ENCODE peak calls at places on chromosomes 7 and 10, in nine cellular contexts. L is adipocyte, Z is AG04450, V is non-pigmented ciliary epithelial cell, M is fibroblast of pulmonary artery, T is GOT3, Q is AG08395, G is astrocyte, Y is HTR-8/SVneo. S is an unnamed sample.
A peak's percentile ranks its signal among the peaks of the same experiment; 100 is the strongest.

GRCh38 chr10:46328853-46329689 is 42.3 kb downstream of the ANTXRL start:
- DNase-seq in L (no peak), Z (no peak), V (no peak), M (no peak), T (no peak), Q (no peak), G (no peak), Y (no peak), S (no peak)

GRCh38 chr7:151148319-151149259 is 18.9 kb downstream of the GBX1 start:
- DNase-seq in L (no peak), Z (no peak), V (no peak), M (no peak), T (no peak), Q (no peak), G (no peak), Y (no peak), S (no peak)

GRCh38 chr7:108402865-108403264 is 53.4 kb downstream of the NRCAM start:
- DNase-seq in L (no peak), Z (no peak), V (no peak), M (peak; percentile 56), T (no peak), Q (no peak), G (peak; percentile 43), Y (no peak), S (no peak)

GRCh38 chr10:92124524-92125168 is 166.2 kb downstream of the CPEB3 start:
- DNase-seq in L (peak; percentile 75), Z (peak; percentile 67), V (peak; percentile 84), M (peak; percentile 96), T (no peak), Q (no peak), G (peak; percentile 92), Y (no peak), S (no peak)

GRCh38 chr10:822197-822596 is 109.3 kb downstream of the LARP4B start:
- DNase-seq in L (no peak), Z (no peak), V (no peak), M (no peak), T (no peak), Q (no peak), G (no peak), Y (no peak), S (no peak)

GRCh38 chr10:124117511-124117785 is 24.1 kb upstream of the CHST15 start:
- DNase-seq in L (no peak), Z (no peak), V (no peak), M (no peak), T (no peak), Q (no peak), G (no peak), Y (no peak), S (no peak)

GRCh38 chr10:32005050-32005449 is 51.2 kb downstream of the KIF5B start:
- DNase-seq in L (peak; percentile 54), Z (peak; percentile 10), V (no peak), M (peak; percentile 68), T (no peak), Q (peak; percentile 39), G (peak; percentile 19), Y (peak; percentile 29), S (peak; percentile 67)

GRCh38 chr7:17983238-17984088 is 43.2 kb upstream of the SNX13 start:
- DNase-seq in L (no peak), Z (no peak), V (no peak), M (no peak), T (no peak), Q (no peak), G (no peak), Y (no peak), S (no peak)

GRCh38 chr7:155490697-155491628 is 33.0 kb downstream of the EN2 start:
- DNase-seq in L (no peak), Z (no peak), V (no peak), M (no peak), T (no peak), Q (peak; percentile 65), G (no peak), Y (no peak), S (no peak)

GRCh38 chr7:128932862-128933821 is 4.6 kb upstream of the IRF5 start:
- DNase-seq in L (no peak), Z (no peak), V (no peak), M (no peak), T (no peak), Q (no peak), G (no peak), Y (no peak), S (no peak)

GRCh38 chr7:116138202-116138801 is 72.0 kb upstream of the TES start:
- DNase-seq in L (peak; percentile 85), Z (peak; percentile 57), V (no peak), M (peak; percentile 83), T (no peak), Q (peak; percentile 71), G (peak; percentile 56), Y (peak; percentile 37), S (no peak)

GRCh38 chr10:4070171-4070570 is 285.2 kb upstream of the KLF6 start:
- DNase-seq in L (no peak), Z (no peak), V (no peak), M (peak; percentile 17), T (no peak), Q (no peak), G (no peak), Y (no peak), S (no peak)

GRCh38 chr10:114401195-114401741 is 3.0 kb downstream of the AFAP1L2 start:
- DNase-seq in L (peak; percentile 24), Z (no peak), V (no peak), M (peak; percentile 61), T (no peak), Q (peak; percentile 78), G (peak; percentile 65), Y (no peak), S (no peak)

GRCh38 chr10:63717089-63717715 is 196.0 kb downstream of the REEP3 start:
- DNase-seq in L (peak; percentile 60), Z (no peak), V (no peak), M (no peak), T (no peak), Q (no peak), G (no peak), Y (no peak), S (no peak)

GRCh38 chr7:5526190-5527037 is 102.8 kb upstream of the TNRC18 start:
- DNase-seq in L (peak; percentile 15), Z (no peak), V (no peak), M (peak; percentile 55), T (no peak), Q (no peak), G (no peak), Y (no peak), S (peak; percentile 74)

GRCh38 chr7:158083526-158084310 is 503.9 kb downstream of the PTPRN2 start:
- DNase-seq in L (no peak), Z (no peak), V (no peak), M (no peak), T (no peak), Q (no peak), G (no peak), Y (no peak), S (no peak)

GRCh38 chr10:17074548-17074860 is 55.1 kb downstream of the CUBN start:
- DNase-seq in L (no peak), Z (no peak), V (no peak), M (peak; percentile 21), T (no peak), Q (peak; percentile 43), G (peak; percentile 70), Y (no peak), S (no peak)

GRCh38 chr7:74039337-74039736 is 11.4 kb downstream of the ELN start:
- DNase-seq in L (no peak), Z (no peak), V (no peak), M (no peak), T (no peak), Q (no peak), G (no peak), Y (no peak), S (no peak)

GRCh38 chr10:84333864-84334451 is 5.6 kb downstream of the CCSER2 start:
- DNase-seq in L (no peak), Z (no peak), V (no peak), M (peak; percentile 27), T (no peak), Q (peak; percentile 19), G (peak; percentile 27), Y (no peak), S (no peak)

GRCh38 chr7:141558544-141559183 is 7.5 kb downstream of the AGK start:
- DNase-seq in L (peak; percentile 63), Z (no peak), V (peak; percentile 51), M (peak; percentile 29), T (no peak), Q (no peak), G (peak; percentile 76), Y (no peak), S (no peak)

GRCh38 chr10:29590598-29591415 is 44.0 kb downstream of the SVIL start:
- DNase-seq in L (peak; percentile 80), Z (peak; percentile 37), V (no peak), M (peak; percentile 81), T (no peak), Q (peak; percentile 64), G (peak; percentile 78), Y (peak; percentile 50), S (no peak)

GRCh38 chr10:82762641-82763040 is 887.6 kb downstream of the NRG3 start:
- DNase-seq in L (no peak), Z (no peak), V (no peak), M (no peak), T (no peak), Q (no peak), G (peak; percentile 2), Y (no peak), S (no peak)

GRCh38 chr10:84138478-84139125 is 707 bp upstream of the GHITM start:
- DNase-seq in L (no peak), Z (no peak), V (no peak), M (no peak), T (no peak), Q (peak; percentile 3), G (no peak), Y (peak; percentile 18), S (peak; percentile 66)

GRCh38 chr7:37394158-37394557 is 54.5 kb downstream of the ELMO1 start:
- DNase-seq in L (no peak), Z (no peak), V (no peak), M (no peak), T (no peak), Q (no peak), G (no peak), Y (no peak), S (no peak)

GRCh38 chr7:44793919-44794715 is 2.4 kb upstream of the PPIA start:
- DNase-seq in L (peak; percentile 78), Z (no peak), V (no peak), M (no peak), T (no peak), Q (no peak), G (peak; percentile 29), Y (no peak), S (no peak)

GRCh38 chr7:101903505-101903849 is 86.1 kb downstream of the CUX1 start:
- DNase-seq in L (no peak), Z (no peak), V (no peak), M (no peak), T (no peak), Q (no peak), G (no peak), Y (no peak), S (no peak)

GRCh38 chr7:4612939-4613841 is 68.9 kb upstream of the FOXK1 start:
- DNase-seq in L (peak; percentile 15), Z (no peak), V (no peak), M (peak; percentile 51), T (no peak), Q (peak; percentile 30), G (peak; percentile 75), Y (peak; percentile 77), S (no peak)

GRCh38 chr10:105806-106205 is 29.4 kb upstream of the ZMYND11 start:
- DNase-seq in L (no peak), Z (no peak), V (no peak), M (no peak), T (no peak), Q (no peak), G (no peak), Y (no peak), S (no peak)

GRCh38 chr10:100148353-100149211 is 37.2 kb downstream of the ERLIN1 start:
- DNase-seq in L (no peak), Z (no peak), V (peak; percentile 13), M (peak; percentile 36), T (no peak), Q (peak; percentile 41), G (peak; percentile 37), Y (no peak), S (no peak)

GRCh38 chr10:123882177-123882576 is 9.4 kb downstream of the CPXM2 start:
- DNase-seq in L (no peak), Z (no peak), V (no peak), M (no peak), T (no peak), Q (no peak), G (no peak), Y (no peak), S (no peak)

GRCh38 chr10:26860026-26860541 is 674 bp downstream of the ABI1 start:
- DNase-seq in L (peak; percentile 83), Z (peak; percentile 6), V (peak; percentile 34), M (peak; percentile 76), T (no peak), Q (peak; percentile 53), G (peak; percentile 66), Y (peak; percentile 42), S (peak; percentile 73)